ENCODE peak calls at places on chromosome 4, in seven cellular contexts. Z is iPS-NIHi11, R is cerebellar cortex, T is HuH-7.5, P is endodermal cell, H is substantia nigra, C is breast epithelium. V is an unnamed sample.

GRCh38 chr4:108556588-108557200 is 63.7 kb upstream of the RPL34 start:
- DNase-seq in Z (no peak), R (no peak), T (no peak), P (no peak), H (no peak), C (no peak), V (no peak)

GRCh38 chr4:177464026-177464425 is 21.8 kb upstream of the AGA start:
- DNase-seq in Z (no peak), R (no peak), T (no peak), P (no peak), H (no peak), C (no peak), V (no peak)

GRCh38 chr4:98166025-98166730 is 22.9 kb upstream of the STPG2 start:
- DNase-seq in Z (peak), R (no peak), T (no peak), P (no peak), H (no peak), C (peak), V (no peak)

GRCh38 chr4:127606823-127607222 is 25.9 kb upstream of the INTU start:
- DNase-seq in Z (no peak), R (no peak), T (no peak), P (no peak), H (no peak), C (no peak), V (no peak)

GRCh38 chr4:153222162-153222789 is 18.0 kb downstream of the TRIM2 start:
- DNase-seq in Z (peak), R (peak), T (peak), P (peak), H (peak), C (no peak), V (peak)

GRCh38 chr4:173878701-173879100 is 348.7 kb upstream of the HAND2 start:
- DNase-seq in Z (no peak), R (no peak), T (no peak), P (peak), H (no peak), C (no peak), V (no peak)

GRCh38 chr4:176805155-176805554 is 12.4 kb upstream of the VEGFC start:
- DNase-seq in Z (no peak), R (no peak), T (no peak), P (no peak), H (no peak), C (no peak), V (no peak)

GRCh38 chr4:168765726-168766125 is 244.3 kb downstream of the CBR4 start:
- DNase-seq in Z (no peak), R (no peak), T (no peak), P (no peak), H (no peak), C (no peak), V (no peak)

GRCh38 chr4:21366312-21366711 is 582.3 kb downstream of the KCNIP4 start:
- DNase-seq in Z (peak), R (no peak), T (no peak), P (no peak), H (no peak), C (no peak), V (no peak)

GRCh38 chr4:162782778-162783507 is 383.7 kb downstream of the NAF1 start:
- DNase-seq in Z (no peak), R (no peak), T (no peak), P (no peak), H (no peak), C (no peak), V (no peak)

GRCh38 chr4:38189445-38189844 is 229.2 kb downstream of the PTTG2 start:
- DNase-seq in Z (no peak), R (no peak), T (no peak), P (no peak), H (no peak), C (no peak), V (no peak)

GRCh38 chr4:121785479-121785878 is 15.6 kb upstream of the EXOSC9 start:
- DNase-seq in Z (no peak), R (no peak), T (no peak), P (no peak), H (no peak), C (no peak), V (no peak)

GRCh38 chr4:148834804-148835598 is 392.8 kb upstream of the NR3C2 start:
- DNase-seq in Z (no peak), R (no peak), T (no peak), P (no peak), H (no peak), C (no peak), V (no peak)

GRCh38 chr4:13355036-13355910 is 128.9 kb downstream of the RAB28 start:
- DNase-seq in Z (no peak), R (no peak), T (no peak), P (no peak), H (no peak), C (no peak), V (no peak)

GRCh38 chr4:154738426-154738825 is 5.4 kb upstream of the LRAT start:
- DNase-seq in Z (no peak), R (no peak), T (no peak), P (no peak), H (no peak), C (no peak), V (no peak)

GRCh38 chr4:67036791-67037190 is 508.5 kb downstream of the CENPC start:
- DNase-seq in Z (no peak), R (no peak), T (no peak), P (no peak), H (no peak), C (no peak), V (no peak)

GRCh38 chr4:181870326-181870725 is 372.9 kb upstream of the TENM3 start:
- DNase-seq in Z (no peak), R (no peak), T (no peak), P (no peak), H (no peak), C (no peak), V (no peak)

GRCh38 chr4:128810331-128810870 is 901 bp downstream of the JADE1 start:
- DNase-seq in Z (peak), R (peak), T (peak), P (no peak), H (no peak), C (no peak), V (peak)

GRCh38 chr4:110087116-110087708 is 111.2 kb downstream of the ELOVL6 start:
- DNase-seq in Z (no peak), R (peak), T (no peak), P (no peak), H (no peak), C (no peak), V (no peak)

GRCh38 chr4:91840359-91840758 is 463.4 kb upstream of the GRID2 start:
- DNase-seq in Z (no peak), R (no peak), T (peak), P (no peak), H (no peak), C (no peak), V (no peak)

GRCh38 chr4:56512166-56512565 is 6.6 kb downstream of the ARL9 start:
- DNase-seq in Z (no peak), R (no peak), T (no peak), P (no peak), H (no peak), C (no peak), V (no peak)

GRCh38 chr4:56907489-56908205 is at the start of gene REST:
- DNase-seq in Z (peak), R (peak), T (peak), P (peak), H (peak), C (peak), V (peak)

GRCh38 chr4:72378901-72379300 is 190.1 kb downstream of the ADAMTS3 start:
- DNase-seq in Z (no peak), R (no peak), T (no peak), P (no peak), H (no peak), C (no peak), V (no peak)

GRCh38 chr4:43351970-43352806 is 459.7 kb downstream of the GRXCR1 start:
- DNase-seq in Z (no peak), R (no peak), T (no peak), P (no peak), H (no peak), C (no peak), V (no peak)

GRCh38 chr4:186132577-186133277 is 28.2 kb downstream of the FAM149A start:
- DNase-seq in Z (peak), R (peak), T (no peak), P (peak), H (no peak), C (no peak), V (peak)

GRCh38 chr4:22688236-22688635 is 4.5 kb upstream of the GBA3 start:
- DNase-seq in Z (no peak), R (no peak), T (no peak), P (no peak), H (no peak), C (no peak), V (no peak)

GRCh38 chr4:21512351-21512750 is 436.2 kb downstream of the KCNIP4 start:
- DNase-seq in Z (peak), R (peak), T (no peak), P (no peak), H (no peak), C (no peak), V (peak)

GRCh38 chr4:13584481-13584880 is 40.2 kb upstream of the NKX3-2 start:
- DNase-seq in Z (no peak), R (no peak), T (no peak), P (no peak), H (no peak), C (no peak), V (no peak)

GRCh38 chr4:8850074-8850829 is 21.4 kb downstream of the HMX1 start:
- DNase-seq in Z (no peak), R (no peak), T (no peak), P (peak), H (no peak), C (no peak), V (peak)

GRCh38 chr4:112859456-112860184 is 189.8 kb upstream of the ANK2 start:
- DNase-seq in Z (no peak), R (no peak), T (no peak), P (no peak), H (no peak), C (no peak), V (no peak)

GRCh38 chr4:9716093-9716492 is 65.3 kb upstream of the DRD5 start:
- DNase-seq in Z (no peak), R (no peak), T (no peak), P (peak), H (no peak), C (no peak), V (no peak)

GRCh38 chr4:152500798-152501434 is 35.0 kb downstream of the FBXW7 start:
- DNase-seq in Z (peak), R (peak), T (no peak), P (peak), H (peak), C (no peak), V (peak)

GRCh38 chr4:113452868-113453620 is 308.5 kb downstream of the CAMK2D start:
- DNase-seq in Z (peak), R (peak), T (no peak), P (peak), H (no peak), C (no peak), V (peak)

GRCh38 chr4:160143574-160143973 is 1040.7 kb downstream of the RAPGEF2 start:
- DNase-seq in Z (no peak), R (no peak), T (no peak), P (no peak), H (no peak), C (no peak), V (no peak)

GRCh38 chr4:111303806-111304205 is 680.9 kb upstream of the PITX2 start:
- DNase-seq in Z (no peak), R (no peak), T (no peak), P (no peak), H (no peak), C (no peak), V (no peak)

GRCh38 chr4:155529197-155529596 is 137.5 kb upstream of the GUCY1A1 start:
- DNase-seq in Z (peak), R (no peak), T (no peak), P (peak), H (no peak), C (no peak), V (peak)

V was measured in H7.